ENCODE peak calls at places on chromosomes 5 and 9, in seven cellular contexts. One of them, this sample, is unnamed.

GRCh38 chr5:61673007-61673735 is 341.1 kb downstream of the ZSWIM6 start:
- DNase-seq in B cell: peak
- DNase-seq in spleen: no peak
- DNase-seq in GM13977: no peak
- DNase-seq in T-helper 9 cell: no peak
- DNase-seq in sigmoid colon: no peak
- DNase-seq in stimulated activated CD8-positive, alpha-beta memory T cell treated with anti-CD3 and anti-CD28 coated beads, Interleukin-2, amount 100 ng/mL, for 1 hour: no peak
- DNase-seq in this sample: no peak

GRCh38 chr9:107465467-107466451 is 23.8 kb downstream of the KLF4 start:
- DNase-seq in B cell: peak
- DNase-seq in spleen: peak
- DNase-seq in GM13977: peak
- DNase-seq in T-helper 9 cell: no peak
- DNase-seq in sigmoid colon: peak
- DNase-seq in stimulated activated CD8-positive, alpha-beta memory T cell treated with anti-CD3 and anti-CD28 coated beads, Interleukin-2, amount 100 ng/mL, for 1 hour: no peak
- DNase-seq in this sample: no peak

GRCh38 chr5:78295035-78295961 is 800 bp upstream of the AP3B1 start:
- DNase-seq in B cell: peak
- DNase-seq in spleen: peak
- DNase-seq in GM13977: peak
- DNase-seq in T-helper 9 cell: peak
- DNase-seq in sigmoid colon: peak
- DNase-seq in stimulated activated CD8-positive, alpha-beta memory T cell treated with anti-CD3 and anti-CD28 coated beads, Interleukin-2, amount 100 ng/mL, for 1 hour: no peak
- DNase-seq in this sample: peak

GRCh38 chr9:79569814-79570448 is 1.8 kb upstream of the TLE4 start:
- DNase-seq in B cell: no peak
- DNase-seq in spleen: no peak
- DNase-seq in GM13977: no peak
- DNase-seq in T-helper 9 cell: no peak
- DNase-seq in sigmoid colon: no peak
- DNase-seq in stimulated activated CD8-positive, alpha-beta memory T cell treated with anti-CD3 and anti-CD28 coated beads, Interleukin-2, amount 100 ng/mL, for 1 hour: no peak
- DNase-seq in this sample: no peak

GRCh38 chr5:77223653-77224052 is 13.2 kb downstream of the PDE8B start:
- DNase-seq in B cell: no peak
- DNase-seq in spleen: no peak
- DNase-seq in GM13977: no peak
- DNase-seq in T-helper 9 cell: no peak
- DNase-seq in sigmoid colon: no peak
- DNase-seq in stimulated activated CD8-positive, alpha-beta memory T cell treated with anti-CD3 and anti-CD28 coated beads, Interleukin-2, amount 100 ng/mL, for 1 hour: no peak
- DNase-seq in this sample: no peak

GRCh38 chr9:107410045-107410819 is 79.3 kb downstream of the KLF4 start:
- DNase-seq in B cell: no peak
- DNase-seq in spleen: no peak
- DNase-seq in GM13977: no peak
- DNase-seq in T-helper 9 cell: no peak
- DNase-seq in sigmoid colon: no peak
- DNase-seq in stimulated activated CD8-positive, alpha-beta memory T cell treated with anti-CD3 and anti-CD28 coated beads, Interleukin-2, amount 100 ng/mL, for 1 hour: no peak
- DNase-seq in this sample: no peak

GRCh38 chr9:116193636-116194035 is 40.0 kb downstream of the PAPPA start:
- DNase-seq in B cell: no peak
- DNase-seq in spleen: no peak
- DNase-seq in GM13977: no peak
- DNase-seq in T-helper 9 cell: no peak
- DNase-seq in sigmoid colon: no peak
- DNase-seq in stimulated activated CD8-positive, alpha-beta memory T cell treated with anti-CD3 and anti-CD28 coated beads, Interleukin-2, amount 100 ng/mL, for 1 hour: no peak
- DNase-seq in this sample: no peak

GRCh38 chr5:134445841-134446818 is 34.4 kb upstream of the CDKN2AIPNL start:
- DNase-seq in B cell: peak
- DNase-seq in spleen: peak
- DNase-seq in GM13977: no peak
- DNase-seq in T-helper 9 cell: no peak
- DNase-seq in sigmoid colon: peak
- DNase-seq in stimulated activated CD8-positive, alpha-beta memory T cell treated with anti-CD3 and anti-CD28 coated beads, Interleukin-2, amount 100 ng/mL, for 1 hour: no peak
- DNase-seq in this sample: no peak

GRCh38 chr5:33690736-33691135 is 201.1 kb downstream of the ADAMTS12 start:
- DNase-seq in B cell: no peak
- DNase-seq in spleen: no peak
- DNase-seq in GM13977: no peak
- DNase-seq in T-helper 9 cell: no peak
- DNase-seq in sigmoid colon: no peak
- DNase-seq in stimulated activated CD8-positive, alpha-beta memory T cell treated with anti-CD3 and anti-CD28 coated beads, Interleukin-2, amount 100 ng/mL, for 1 hour: no peak
- DNase-seq in this sample: no peak

GRCh38 chr9:16960084-16960483 is 89.6 kb upstream of the BNC2 start:
- DNase-seq in B cell: no peak
- DNase-seq in spleen: no peak
- DNase-seq in GM13977: no peak
- DNase-seq in T-helper 9 cell: no peak
- DNase-seq in sigmoid colon: no peak
- DNase-seq in stimulated activated CD8-positive, alpha-beta memory T cell treated with anti-CD3 and anti-CD28 coated beads, Interleukin-2, amount 100 ng/mL, for 1 hour: no peak
- DNase-seq in this sample: no peak

GRCh38 chr5:129063483-129064136 is 30.9 kb upstream of the ISOC1 start:
- DNase-seq in B cell: no peak
- DNase-seq in spleen: no peak
- DNase-seq in GM13977: no peak
- DNase-seq in T-helper 9 cell: no peak
- DNase-seq in sigmoid colon: no peak
- DNase-seq in stimulated activated CD8-positive, alpha-beta memory T cell treated with anti-CD3 and anti-CD28 coated beads, Interleukin-2, amount 100 ng/mL, for 1 hour: no peak
- DNase-seq in this sample: no peak

GRCh38 chr5:96548941-96549340 is 113.2 kb upstream of the CAST start:
- DNase-seq in B cell: no peak
- DNase-seq in spleen: no peak
- DNase-seq in GM13977: no peak
- DNase-seq in T-helper 9 cell: no peak
- DNase-seq in sigmoid colon: no peak
- DNase-seq in stimulated activated CD8-positive, alpha-beta memory T cell treated with anti-CD3 and anti-CD28 coated beads, Interleukin-2, amount 100 ng/mL, for 1 hour: no peak
- DNase-seq in this sample: no peak

GRCh38 chr5:55456216-55456895 is 78.4 kb downstream of the PLPP1 start:
- DNase-seq in B cell: no peak
- DNase-seq in spleen: no peak
- DNase-seq in GM13977: no peak
- DNase-seq in T-helper 9 cell: no peak
- DNase-seq in sigmoid colon: no peak
- DNase-seq in stimulated activated CD8-positive, alpha-beta memory T cell treated with anti-CD3 and anti-CD28 coated beads, Interleukin-2, amount 100 ng/mL, for 1 hour: no peak
- DNase-seq in this sample: no peak

GRCh38 chr9:91948423-91949292 is 1.4 kb downstream of the ROR2 start:
- DNase-seq in B cell: peak
- DNase-seq in spleen: no peak
- DNase-seq in GM13977: peak
- DNase-seq in T-helper 9 cell: no peak
- DNase-seq in sigmoid colon: peak
- DNase-seq in stimulated activated CD8-positive, alpha-beta memory T cell treated with anti-CD3 and anti-CD28 coated beads, Interleukin-2, amount 100 ng/mL, for 1 hour: no peak
- DNase-seq in this sample: no peak

GRCh38 chr9:82645591-82645990 is 417.4 kb downstream of the RASEF start:
- DNase-seq in B cell: no peak
- DNase-seq in spleen: no peak
- DNase-seq in GM13977: no peak
- DNase-seq in T-helper 9 cell: no peak
- DNase-seq in sigmoid colon: no peak
- DNase-seq in stimulated activated CD8-positive, alpha-beta memory T cell treated with anti-CD3 and anti-CD28 coated beads, Interleukin-2, amount 100 ng/mL, for 1 hour: no peak
- DNase-seq in this sample: no peak

GRCh38 chr9:88339322-88339721 is 48.9 kb upstream of the SPIN1 start:
- DNase-seq in B cell: no peak
- DNase-seq in spleen: no peak
- DNase-seq in GM13977: no peak
- DNase-seq in T-helper 9 cell: no peak
- DNase-seq in sigmoid colon: no peak
- DNase-seq in stimulated activated CD8-positive, alpha-beta memory T cell treated with anti-CD3 and anti-CD28 coated beads, Interleukin-2, amount 100 ng/mL, for 1 hour: no peak
- DNase-seq in this sample: no peak

GRCh38 chr9:128215491-128216404 is 12.6 kb downstream of the DNM1 start:
- DNase-seq in B cell: no peak
- DNase-seq in spleen: no peak
- DNase-seq in GM13977: no peak
- DNase-seq in T-helper 9 cell: no peak
- DNase-seq in sigmoid colon: peak
- DNase-seq in stimulated activated CD8-positive, alpha-beta memory T cell treated with anti-CD3 and anti-CD28 coated beads, Interleukin-2, amount 100 ng/mL, for 1 hour: no peak
- DNase-seq in this sample: no peak

GRCh38 chr5:86175224-86175623 is 442.5 kb upstream of the COX7C start:
- DNase-seq in B cell: no peak
- DNase-seq in spleen: no peak
- DNase-seq in GM13977: no peak
- DNase-seq in T-helper 9 cell: no peak
- DNase-seq in sigmoid colon: no peak
- DNase-seq in stimulated activated CD8-positive, alpha-beta memory T cell treated with anti-CD3 and anti-CD28 coated beads, Interleukin-2, amount 100 ng/mL, for 1 hour: no peak
- DNase-seq in this sample: no peak

GRCh38 chr9:76785501-76785900 is 21.3 kb downstream of the PCA3 start:
- DNase-seq in B cell: no peak
- DNase-seq in spleen: no peak
- DNase-seq in GM13977: no peak
- DNase-seq in T-helper 9 cell: no peak
- DNase-seq in sigmoid colon: no peak
- DNase-seq in stimulated activated CD8-positive, alpha-beta memory T cell treated with anti-CD3 and anti-CD28 coated beads, Interleukin-2, amount 100 ng/mL, for 1 hour: no peak
- DNase-seq in this sample: no peak

GRCh38 chr5:148418511-148418910 is 34.8 kb downstream of the FBXO38 start:
- DNase-seq in B cell: no peak
- DNase-seq in spleen: no peak
- DNase-seq in GM13977: no peak
- DNase-seq in T-helper 9 cell: no peak
- DNase-seq in sigmoid colon: no peak
- DNase-seq in stimulated activated CD8-positive, alpha-beta memory T cell treated with anti-CD3 and anti-CD28 coated beads, Interleukin-2, amount 100 ng/mL, for 1 hour: no peak
- DNase-seq in this sample: no peak

GRCh38 chr5:73625905-73626811 is at the start of gene ARHGEF28:
- DNase-seq in B cell: peak
- DNase-seq in spleen: peak
- DNase-seq in GM13977: peak
- DNase-seq in T-helper 9 cell: no peak
- DNase-seq in sigmoid colon: peak
- DNase-seq in stimulated activated CD8-positive, alpha-beta memory T cell treated with anti-CD3 and anti-CD28 coated beads, Interleukin-2, amount 100 ng/mL, for 1 hour: peak
- DNase-seq in this sample: no peak

GRCh38 chr9:16825971-16826370 is 44.5 kb downstream of the BNC2 start:
- DNase-seq in B cell: no peak
- DNase-seq in spleen: no peak
- DNase-seq in GM13977: no peak
- DNase-seq in T-helper 9 cell: no peak
- DNase-seq in sigmoid colon: no peak
- DNase-seq in stimulated activated CD8-positive, alpha-beta memory T cell treated with anti-CD3 and anti-CD28 coated beads, Interleukin-2, amount 100 ng/mL, for 1 hour: no peak
- DNase-seq in this sample: no peak

GRCh38 chr5:122779451-122779850 is 4.6 kb downstream of the SNX2 start:
- DNase-seq in B cell: no peak
- DNase-seq in spleen: no peak
- DNase-seq in GM13977: no peak
- DNase-seq in T-helper 9 cell: no peak
- DNase-seq in sigmoid colon: no peak
- DNase-seq in stimulated activated CD8-positive, alpha-beta memory T cell treated with anti-CD3 and anti-CD28 coated beads, Interleukin-2, amount 100 ng/mL, for 1 hour: no peak
- DNase-seq in this sample: no peak

GRCh38 chr9:71944754-71945409 is 33.4 kb downstream of the C9orf85 start:
- DNase-seq in B cell: no peak
- DNase-seq in spleen: no peak
- DNase-seq in GM13977: no peak
- DNase-seq in T-helper 9 cell: no peak
- DNase-seq in sigmoid colon: no peak
- DNase-seq in stimulated activated CD8-positive, alpha-beta memory T cell treated with anti-CD3 and anti-CD28 coated beads, Interleukin-2, amount 100 ng/mL, for 1 hour: no peak
- DNase-seq in this sample: no peak

GRCh38 chr5:133612021-133612860 is at the start of gene FSTL4:
- DNase-seq in B cell: peak
- DNase-seq in spleen: peak
- DNase-seq in GM13977: peak
- DNase-seq in T-helper 9 cell: no peak
- DNase-seq in sigmoid colon: no peak
- DNase-seq in stimulated activated CD8-positive, alpha-beta memory T cell treated with anti-CD3 and anti-CD28 coated beads, Interleukin-2, amount 100 ng/mL, for 1 hour: no peak
- DNase-seq in this sample: peak

GRCh38 chr9:85740821-85741111 is 988 bp downstream of the AGTPBP1 start:
- DNase-seq in B cell: peak
- DNase-seq in spleen: no peak
- DNase-seq in GM13977: no peak
- DNase-seq in T-helper 9 cell: no peak
- DNase-seq in sigmoid colon: no peak
- DNase-seq in stimulated activated CD8-positive, alpha-beta memory T cell treated with anti-CD3 and anti-CD28 coated beads, Interleukin-2, amount 100 ng/mL, for 1 hour: no peak
- DNase-seq in this sample: no peak

GRCh38 chr9:4137234-4137633 is 162.6 kb downstream of the GLIS3 start:
- DNase-seq in B cell: no peak
- DNase-seq in spleen: no peak
- DNase-seq in GM13977: no peak
- DNase-seq in T-helper 9 cell: no peak
- DNase-seq in sigmoid colon: no peak
- DNase-seq in stimulated activated CD8-positive, alpha-beta memory T cell treated with anti-CD3 and anti-CD28 coated beads, Interleukin-2, amount 100 ng/mL, for 1 hour: no peak
- DNase-seq in this sample: no peak

GRCh38 chr5:58240286-58240685 is 219.6 kb downstream of the PLK2 start:
- DNase-seq in B cell: no peak
- DNase-seq in spleen: no peak
- DNase-seq in GM13977: no peak
- DNase-seq in T-helper 9 cell: no peak
- DNase-seq in sigmoid colon: no peak
- DNase-seq in stimulated activated CD8-positive, alpha-beta memory T cell treated with anti-CD3 and anti-CD28 coated beads, Interleukin-2, amount 100 ng/mL, for 1 hour: no peak
- DNase-seq in this sample: no peak

GRCh38 chr5:124057161-124057814 is 545.3 kb downstream of the CSNK1G3 start:
- DNase-seq in B cell: peak
- DNase-seq in spleen: peak
- DNase-seq in GM13977: no peak
- DNase-seq in T-helper 9 cell: no peak
- DNase-seq in sigmoid colon: peak
- DNase-seq in stimulated activated CD8-positive, alpha-beta memory T cell treated with anti-CD3 and anti-CD28 coated beads, Interleukin-2, amount 100 ng/mL, for 1 hour: no peak
- DNase-seq in this sample: no peak

GRCh38 chr5:149759986-149760699 is 30.0 kb downstream of the PPARGC1B start:
- DNase-seq in B cell: no peak
- DNase-seq in spleen: peak
- DNase-seq in GM13977: no peak
- DNase-seq in T-helper 9 cell: no peak
- DNase-seq in sigmoid colon: no peak
- DNase-seq in stimulated activated CD8-positive, alpha-beta memory T cell treated with anti-CD3 and anti-CD28 coated beads, Interleukin-2, amount 100 ng/mL, for 1 hour: no peak
- DNase-seq in this sample: no peak

GRCh38 chr5:108345541-108346171 is 36.2 kb downstream of the FBXL17 start:
- DNase-seq in B cell: peak
- DNase-seq in spleen: no peak
- DNase-seq in GM13977: peak
- DNase-seq in T-helper 9 cell: no peak
- DNase-seq in sigmoid colon: no peak
- DNase-seq in stimulated activated CD8-positive, alpha-beta memory T cell treated with anti-CD3 and anti-CD28 coated beads, Interleukin-2, amount 100 ng/mL, for 1 hour: no peak
- DNase-seq in this sample: no peak